ENCODE peak calls at places on chromosomes 13 and 19, in five cellular contexts. U is choroid plexus epithelial cell, Y is AG04450, C is cardiac fibroblast, F is right lobe of liver. O is an unnamed sample.

GRCh38 chr19:40718774-40719391 is 2.0 kb downstream of the ITPKC start:
- DNase-seq in F (peak), Y (no peak), C (peak), U (peak), O (peak)

GRCh38 chr19:10271543-10272086 is 695 bp downstream of the ICAM1 start:
- DNase-seq in C (peak), Y (no peak), U (peak), F (peak), O (no peak)

GRCh38 chr13:88544836-88545235 is 873.7 kb downstream of the SLITRK5 start:
- DNase-seq in Y (no peak), C (no peak), F (no peak), U (no peak), O (no peak)

GRCh38 chr13:106566682-106567420 is 1.1 kb downstream of the ARGLU1 start:
- DNase-seq in C (peak), U (peak), F (peak), Y (no peak), O (peak)

GRCh38 chr13:86841264-86841663 is 829.9 kb upstream of the SLITRK5 start:
- DNase-seq in F (no peak), U (no peak), Y (no peak), C (no peak), O (no peak)

GRCh38 chr19:34995551-34995950 is 4.6 kb upstream of the GRAMD1A start:
- DNase-seq in Y (no peak), C (no peak), F (no peak), U (no peak), O (no peak)

GRCh38 chr19:734716-735115 is 16.2 kb upstream of the MISP start:
- DNase-seq in F (no peak), C (no peak), Y (no peak), U (no peak), O (no peak)

GRCh38 chr13:113086031-113086750 is 19.4 kb upstream of the F7 start:
- DNase-seq in C (no peak), Y (no peak), U (no peak), F (peak), O (no peak)

GRCh38 chr19:31586282-31586681 is 237.0 kb upstream of the TSHZ3 start:
- DNase-seq in Y (peak), F (no peak), U (peak), C (no peak), O (peak)

GRCh38 chr19:9913237-9914000 is 22.9 kb downstream of the OLFM2 start:
- DNase-seq in U (no peak), F (peak), Y (no peak), C (no peak), O (no peak)

GRCh38 chr19:4717191-4717965 is 6.3 kb downstream of the DPP9 start:
- DNase-seq in Y (no peak), F (peak), C (peak), U (peak), O (peak)

GRCh38 chr13:77555246-77555645 is 19.7 kb downstream of the SCEL start:
- DNase-seq in U (no peak), Y (no peak), F (no peak), C (no peak), O (no peak)

GRCh38 chr13:104779311-104779710 is 1713.1 kb upstream of the SLC10A2 start:
- DNase-seq in C (peak), U (peak), F (no peak), Y (peak), O (peak)

GRCh38 chr19:289651-290538 is 1.3 kb downstream of the PLPP2 start:
- DNase-seq in Y (no peak), U (peak), C (no peak), F (peak), O (peak)

GRCh38 chr13:94110011-94110410 is 369.5 kb downstream of the DCT start:
- DNase-seq in Y (no peak), F (no peak), C (no peak), U (no peak), O (no peak)

GRCh38 chr13:34765446-34766180 is 176.5 kb upstream of the NBEA start:
- DNase-seq in F (no peak), Y (no peak), C (no peak), U (no peak), O (no peak)

GRCh38 chr13:86559915-86560314 is 760.7 kb upstream of the SLITRK6 start:
- DNase-seq in U (no peak), C (no peak), F (no peak), Y (no peak), O (no peak)

GRCh38 chr13:98054301-98054700 is 88.6 kb upstream of the FARP1 start:
- DNase-seq in F (no peak), Y (no peak), U (no peak), C (no peak), O (no peak)

GRCh38 chr13:44140146-44140545 is 233.5 kb upstream of the SERP2 start:
- DNase-seq in C (no peak), Y (no peak), U (no peak), F (no peak), O (no peak)

GRCh38 chr13:47594833-47595232 is 406.2 kb downstream of the SUCLA2 start:
- DNase-seq in Y (no peak), U (peak), F (no peak), C (peak), O (no peak)

GRCh38 chr19:54458648-54459281 is 4.8 kb downstream of the LENG9 start:
- DNase-seq in U (no peak), Y (no peak), C (no peak), F (no peak), O (no peak)

GRCh38 chr19:36973021-36973843 is 57.1 kb downstream of the ZNF568 start:
- DNase-seq in U (peak), Y (peak), F (peak), C (peak), O (peak)

GRCh38 chr13:99916366-99917103 is 55.0 kb downstream of the ZIC5 start:
- DNase-seq in F (no peak), C (peak), U (peak), Y (peak), O (peak)

GRCh38 chr13:68810660-68811059 is 1297.0 kb upstream of the ATXN8OS start:
- DNase-seq in F (no peak), U (no peak), Y (no peak), C (no peak), O (no peak)

GRCh38 chr19:1908364-1908678 is 3.1 kb downstream of the ADAT3 start:
- DNase-seq in C (no peak), F (no peak), U (no peak), Y (no peak), O (no peak)

GRCh38 chr13:65855276-65855675 is 1374.9 kb downstream of the PCDH9 start:
- DNase-seq in U (peak), C (peak), Y (no peak), F (no peak), O (no peak)

GRCh38 chr13:45167611-45168554 is 33.0 kb downstream of the KCTD4 start:
- DNase-seq in U (peak), F (peak), Y (no peak), C (peak), O (no peak)

GRCh38 chr13:33235078-33235477 is 50.5 kb downstream of the STARD13 start:
- DNase-seq in U (peak), F (no peak), C (peak), Y (no peak), O (peak)

GRCh38 chr13:109764474-109765292 is 21.7 kb downstream of the IRS2 start:
- DNase-seq in C (no peak), Y (no peak), U (no peak), F (no peak), O (peak)

GRCh38 chr13:101875717-101876393 is 423.4 kb downstream of the ITGBL1 start:
- DNase-seq in U (peak), Y (peak), F (peak), C (peak), O (peak)

GRCh38 chr13:106241974-106242373 is 293.5 kb downstream of the EFNB2 start:
- DNase-seq in C (no peak), Y (no peak), F (no peak), U (no peak), O (no peak)

GRCh38 chr19:31810536-31811109 is 461.4 kb upstream of the TSHZ3 start:
- DNase-seq in F (no peak), C (no peak), U (no peak), Y (no peak), O (no peak)

GRCh38 chr13:85040176-85040660 is 759.0 kb downstream of the SLITRK6 start:
- DNase-seq in F (no peak), U (no peak), C (no peak), Y (no peak), O (no peak)

GRCh38 chr13:102799544-102800144 is 725 bp downstream of the BIVM start:
- DNase-seq in C (no peak), Y (no peak), U (peak), F (peak), O (peak)

GRCh38 chr13:97256343-97256783 is 34.2 kb downstream of the MBNL2 start:
- DNase-seq in Y (peak), U (peak), C (peak), F (no peak), O (peak)

GRCh38 chr13:109778102-109778542 is 8.3 kb downstream of the IRS2 start:
- DNase-seq in F (no peak), U (peak), C (no peak), Y (no peak), O (peak)

GRCh38 chr13:26053418-26053980 is 1.7 kb upstream of the SHISA2 start:
- DNase-seq in C (no peak), U (no peak), Y (no peak), F (no peak), O (no peak)

GRCh38 chr13:26048745-26049144 is 3.1 kb downstream of the SHISA2 start:
- DNase-seq in U (peak), Y (no peak), F (no peak), C (no peak), O (no peak)

GRCh38 chr13:26050568-26051230 is 1.1 kb downstream of the SHISA2 start:
- DNase-seq in Y (no peak), U (peak), C (peak), F (no peak), O (peak)

GRCh38 chr13:26051231-26052135 is at the start of gene SHISA2:
- DNase-seq in Y (no peak), U (peak), C (peak), F (no peak), O (peak)

DNA sequence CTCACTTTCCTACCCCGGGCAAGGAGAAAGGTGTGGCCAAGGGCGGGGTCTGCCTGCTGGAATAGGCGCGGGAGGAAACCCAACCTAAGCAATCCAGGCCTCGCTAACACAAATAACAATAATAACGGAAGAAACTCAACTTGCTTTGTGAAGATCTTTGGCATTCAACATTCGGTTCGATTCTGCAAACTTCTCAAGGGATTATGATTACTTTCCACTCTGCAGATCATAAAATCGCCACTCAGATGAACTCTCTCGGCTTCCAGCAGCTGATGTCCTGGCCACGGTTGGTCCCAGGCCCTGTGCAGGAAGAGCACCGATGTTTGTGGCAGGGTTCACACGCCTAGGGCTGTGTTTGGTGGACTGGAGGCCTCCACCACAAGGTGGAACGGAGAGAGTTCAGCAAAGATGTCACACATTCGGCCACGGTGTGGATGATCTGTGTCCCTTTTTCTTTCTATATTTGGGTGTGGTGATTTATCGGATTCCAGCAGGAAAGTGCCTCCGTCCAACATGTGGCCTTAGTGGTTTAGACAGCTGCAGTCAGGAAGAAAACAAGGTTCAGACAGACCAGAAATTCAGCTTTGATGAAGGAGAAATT is 420 bp upstream of the SHISA2 start:
- DNase-seq in C (no peak), U (no peak), F (no peak), Y (no peak), O (no peak)
- H3K4me3 ChIP-seq in C (peak), U (peak), F (no peak), Y (peak), O (peak)

GRCh38 chr19:43552616-43553015 is 19.6 kb downstream of the ZNF575 start:
- DNase-seq in C (no peak), U (no peak), Y (no peak), F (no peak), O (no peak)
- TF ChIP-seq CTCF in C (no peak), U (no peak), Y (no peak), F (no peak), O (no peak)

DNA sequence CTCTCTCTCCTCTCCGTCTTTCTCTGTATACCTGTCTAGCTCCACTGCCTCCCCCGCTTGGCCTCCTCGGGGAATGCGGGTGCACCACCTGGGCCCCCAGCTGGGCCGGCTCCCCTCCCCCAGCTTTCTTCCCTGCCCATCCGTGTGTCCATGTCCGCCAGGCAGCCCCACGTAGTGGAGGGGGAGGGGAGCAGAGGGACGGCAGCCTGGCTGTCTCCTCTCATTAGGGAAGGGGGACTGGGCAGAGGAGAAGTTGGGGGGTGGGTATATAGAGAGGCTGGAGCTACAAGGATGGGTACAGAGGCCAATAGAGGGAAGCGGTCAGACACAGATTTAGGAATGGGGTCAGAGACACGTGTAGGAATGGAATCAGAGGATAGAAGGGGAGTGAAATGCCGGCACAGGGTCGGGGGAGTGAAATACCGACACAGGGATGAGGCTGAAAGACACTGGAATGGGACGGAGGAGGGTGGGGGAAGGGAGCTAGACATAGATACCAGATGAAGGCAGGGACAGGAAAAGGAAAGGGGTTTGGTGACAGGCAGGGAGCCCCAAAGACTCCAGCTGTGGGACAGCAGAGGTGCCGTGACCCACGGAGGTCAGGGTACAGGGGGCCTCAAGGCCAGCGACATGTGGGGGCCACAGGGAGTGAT is 2.8 kb downstream of the NECTIN2 start:
- DNase-seq in Y (no peak), F (peak), U (no peak), C (no peak), O (no peak)
- H3K4me3 ChIP-seq in Y (peak), F (no peak), U (peak), C (peak), O (peak)

GRCh38 chr13:111286162-111286561 is 34.3 kb upstream of the TEX29 start:
- DNase-seq in F (no peak), U (no peak), C (no peak), Y (no peak), O (no peak)
- TF ChIP-seq CTCF in F (no peak), U (no peak), C (no peak), Y (no peak), O (no peak)

DNA sequence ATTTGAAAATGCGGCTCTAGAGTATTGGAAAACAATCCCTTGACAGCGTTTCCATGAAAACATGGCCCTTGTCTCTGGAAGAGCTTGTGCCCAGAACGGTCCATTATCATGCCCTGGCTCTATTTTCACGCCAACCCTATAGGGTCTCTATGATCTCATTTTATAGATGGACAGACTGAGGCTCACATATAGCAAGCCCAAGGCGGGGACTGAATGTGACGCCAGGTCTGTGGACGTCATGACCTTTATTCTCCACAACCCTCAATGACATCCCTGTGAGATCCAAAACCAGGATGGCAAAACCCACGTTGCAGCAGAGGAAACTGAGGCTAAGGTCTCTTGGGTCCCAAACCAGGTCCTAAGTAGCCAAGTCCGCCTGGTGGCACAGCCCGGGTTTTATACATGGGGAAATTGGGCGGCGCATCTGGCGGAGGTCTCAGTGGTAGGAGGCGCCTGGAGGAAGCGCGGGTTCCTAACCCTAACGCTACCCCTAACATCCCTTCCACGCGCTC is 425 bp upstream of the COLGALT1 start:
- DNase-seq in F (no peak), C (no peak), U (no peak), Y (no peak), O (no peak)
- H3K4me3 ChIP-seq in F (peak), C (peak), U (peak), Y (peak), O (peak)

GRCh38 chr19:14120497-14120780 is 2.9 kb upstream of the PRKACA start:
- DNase-seq in U (no peak), C (no peak), F (no peak), Y (no peak), O (no peak)

GRCh38 chr19:14117668-14118164 is at the start of gene PRKACA:
- DNase-seq in Y (peak), F (peak), U (peak), C (peak), O (peak)

GRCh38 chr19:14118165-14119051 is 846 bp upstream of the PRKACA start:
- DNase-seq in U (peak), C (peak), F (peak), Y (no peak), O (peak)

GRCh38 chr19:14116918-14117578 is 514 bp downstream of the PRKACA start:
- DNase-seq in U (no peak), F (peak), Y (no peak), C (no peak), O (no peak)

DNA sequence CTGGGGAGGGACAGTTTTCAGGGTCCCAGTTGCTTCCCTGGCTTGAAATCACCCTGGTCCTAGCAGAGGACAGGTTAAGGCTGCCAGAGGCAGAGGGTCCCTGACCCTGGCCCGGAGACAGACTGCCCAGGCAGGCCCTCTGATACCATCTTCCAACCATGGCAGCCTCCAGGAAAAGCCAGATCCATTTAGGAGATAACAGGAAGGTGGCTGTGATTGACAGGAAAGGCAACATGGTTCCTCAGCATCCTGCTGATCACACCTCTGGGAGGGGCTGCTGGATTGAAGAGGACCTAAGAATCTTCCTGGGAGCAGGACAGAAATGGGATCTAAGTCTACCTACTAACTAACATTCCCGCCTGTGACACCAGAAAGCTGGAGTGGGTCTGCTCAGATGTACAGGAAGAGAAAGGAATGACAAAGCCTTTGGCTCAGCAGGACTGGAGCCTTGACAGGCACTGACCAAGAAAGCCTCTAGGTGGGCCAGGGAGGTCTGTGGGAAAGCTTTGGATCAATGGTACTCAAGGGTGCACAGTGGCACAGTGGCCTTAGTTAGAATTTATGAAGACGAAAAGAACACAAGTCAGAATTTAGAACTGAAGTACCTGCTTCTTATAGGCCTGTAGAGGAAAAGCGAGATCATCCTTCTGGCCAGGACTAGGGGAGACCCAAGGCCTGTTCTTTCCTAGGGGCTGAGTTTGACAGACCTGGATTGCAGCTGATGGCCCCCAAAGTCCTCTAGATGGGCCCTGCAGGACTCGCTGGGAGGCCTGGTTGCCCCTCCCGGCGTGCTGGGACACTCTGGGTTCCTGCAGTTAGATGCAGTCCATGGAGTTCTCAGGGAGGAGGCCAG is 2.3 kb upstream of the PRKACA start:
- DNase-seq in Y (no peak), C (no peak), U (no peak), F (no peak), O (no peak)
- TF ChIP-seq CTCF in Y (no peak), C (no peak), U (no peak), F (no peak), O (no peak)